ENCODE peak calls at places on chromosomes 13 and 19, in ten cellular contexts. L, Q, R, F, J, H, W, D, K and Y are unnamed samples.

GRCh38 chr19:38209671-38210457 is 14.2 kb downstream of the DPF1 start:
- DNase-seq in L (peak; percentile 89), Q (peak; percentile 47), R (no peak), F (peak; percentile 48), J (no peak), H (no peak), W (peak; percentile 72), D (peak; percentile 40), K (no peak), Y (peak; percentile 80)

GRCh38 chr13:57996717-57997116 is 365.2 kb downstream of the PCDH17 start:
- DNase-seq in L (no peak), Q (no peak), R (no peak), F (no peak), J (no peak), H (no peak), W (no peak), D (no peak), K (no peak), Y (no peak)

GRCh38 chr19:43552616-43553015 is 19.6 kb downstream of the ZNF575 start:
- DNase-seq in L (no peak), Q (no peak), R (no peak), F (no peak), J (no peak), H (no peak), W (no peak), D (no peak), K (no peak), Y (no peak)

GRCh38 chr19:6062274-6062673 is 48.0 kb downstream of the RFX2 start:
- DNase-seq in L (no peak), Q (peak; percentile 57), R (peak; percentile 43), F (peak; percentile 89), J (no peak), H (peak; percentile 64), W (no peak), D (no peak), K (no peak), Y (no peak)

GRCh38 chr19:46347985-46348384 is 1.1 kb downstream of the PPP5C start:
- DNase-seq in L (no peak), Q (no peak), R (no peak), F (no peak), J (no peak), H (no peak), W (no peak), D (no peak), K (no peak), Y (no peak)

GRCh38 chr19:17874423-17875135 is 2.8 kb downstream of the SLC5A5 start:
- DNase-seq in L (no peak), Q (no peak), R (no peak), F (no peak), J (no peak), H (no peak), W (no peak), D (no peak), K (no peak), Y (no peak)

GRCh38 chr13:32426191-32426980 is 1.5 kb downstream of the N4BP2L1 start:
- DNase-seq in L (no peak), Q (peak; percentile 25), R (no peak), F (peak; percentile 24), J (no peak), H (peak; percentile 59), W (no peak), D (peak; percentile 29), K (no peak), Y (no peak)

GRCh38 chr13:27353166-27353583 is 71.2 kb upstream of the GTF3A start:
- DNase-seq in L (no peak), Q (no peak), R (no peak), F (peak; percentile 65), J (no peak), H (peak; percentile 71), W (no peak), D (peak; percentile 82), K (no peak), Y (no peak)

GRCh38 chr13:72820156-72820897 is 38.4 kb downstream of the PIBF1 start:
- DNase-seq in L (no peak), Q (no peak), R (no peak), F (peak; percentile 27), J (no peak), H (no peak), W (no peak), D (peak; percentile 59), K (no peak), Y (no peak)

GRCh38 chr13:111204438-111205177 is 89.5 kb downstream of the ARHGEF7 start:
- DNase-seq in L (no peak), Q (no peak), R (no peak), F (no peak), J (no peak), H (no peak), W (peak; percentile 64), D (peak; percentile 58), K (no peak), Y (no peak)